ENCODE peak calls at places on chromosomes 5 and 9, in four cellular contexts. One of them, this sample, is unnamed.

GRCh38 chr5:80245986-80246781 is 9.7 kb downstream of the SERINC5 start:
- DNase-seq in activated CD8-positive, alpha-beta memory T cell treated with anti-CD3 and anti-CD28 coated beads for 24 hours: no peak
- DNase-seq in transverse colon: no peak
- DNase-seq in NAMALWA: no peak
- DNase-seq in this sample: peak

GRCh38 chr5:72256536-72256935 is 63.5 kb downstream of the MRPS27 start:
- DNase-seq in activated CD8-positive, alpha-beta memory T cell treated with anti-CD3 and anti-CD28 coated beads for 24 hours: no peak
- DNase-seq in transverse colon: no peak
- DNase-seq in NAMALWA: no peak
- DNase-seq in this sample: no peak

GRCh38 chr5:146751781-146752401 is 126.7 kb downstream of the PPP2R2B start:
- DNase-seq in activated CD8-positive, alpha-beta memory T cell treated with anti-CD3 and anti-CD28 coated beads for 24 hours: peak
- DNase-seq in transverse colon: peak
- DNase-seq in NAMALWA: no peak
- DNase-seq in this sample: peak

GRCh38 chr5:121744577-121744976 is 107.1 kb upstream of the FTMT start:
- DNase-seq in activated CD8-positive, alpha-beta memory T cell treated with anti-CD3 and anti-CD28 coated beads for 24 hours: no peak
- DNase-seq in transverse colon: no peak
- DNase-seq in NAMALWA: no peak
- DNase-seq in this sample: no peak

GRCh38 chr9:111961575-111961974 is 65.0 kb downstream of the UGCG start:
- DNase-seq in activated CD8-positive, alpha-beta memory T cell treated with anti-CD3 and anti-CD28 coated beads for 24 hours: no peak
- DNase-seq in transverse colon: no peak
- DNase-seq in NAMALWA: peak
- DNase-seq in this sample: no peak

GRCh38 chr9:928363-929042 is 48.0 kb upstream of the DMRT3 start:
- DNase-seq in activated CD8-positive, alpha-beta memory T cell treated with anti-CD3 and anti-CD28 coated beads for 24 hours: no peak
- DNase-seq in transverse colon: peak
- DNase-seq in NAMALWA: peak
- DNase-seq in this sample: peak

GRCh38 chr9:70285246-70285645 is 26.5 kb downstream of the SMC5 start:
- DNase-seq in activated CD8-positive, alpha-beta memory T cell treated with anti-CD3 and anti-CD28 coated beads for 24 hours: no peak
- DNase-seq in transverse colon: no peak
- DNase-seq in NAMALWA: no peak
- DNase-seq in this sample: no peak

GRCh38 chr9:120387257-120387999 is 192.5 kb downstream of the CDK5RAP2 start:
- DNase-seq in activated CD8-positive, alpha-beta memory T cell treated with anti-CD3 and anti-CD28 coated beads for 24 hours: no peak
- DNase-seq in transverse colon: no peak
- DNase-seq in NAMALWA: no peak
- DNase-seq in this sample: no peak

GRCh38 chr5:71471193-71471592 is 15.7 kb downstream of the BDP1 start:
- DNase-seq in activated CD8-positive, alpha-beta memory T cell treated with anti-CD3 and anti-CD28 coated beads for 24 hours: no peak
- DNase-seq in transverse colon: no peak
- DNase-seq in NAMALWA: no peak
- DNase-seq in this sample: no peak

GRCh38 chr5:64834037-64834436 is 65.3 kb downstream of the CWC27 start:
- DNase-seq in activated CD8-positive, alpha-beta memory T cell treated with anti-CD3 and anti-CD28 coated beads for 24 hours: no peak
- DNase-seq in transverse colon: no peak
- DNase-seq in NAMALWA: no peak
- DNase-seq in this sample: no peak

GRCh38 chr5:6758201-6758600 is 45.0 kb downstream of the TENT4A start:
- DNase-seq in activated CD8-positive, alpha-beta memory T cell treated with anti-CD3 and anti-CD28 coated beads for 24 hours: no peak
- DNase-seq in transverse colon: no peak
- DNase-seq in NAMALWA: no peak
- DNase-seq in this sample: no peak

GRCh38 chr9:76379494-76379893 is 14.7 kb downstream of the RFK start:
- DNase-seq in activated CD8-positive, alpha-beta memory T cell treated with anti-CD3 and anti-CD28 coated beads for 24 hours: no peak
- DNase-seq in transverse colon: no peak
- DNase-seq in NAMALWA: no peak
- DNase-seq in this sample: no peak

GRCh38 chr5:167644619-167645018 is 646.8 kb upstream of the WWC1 start:
- DNase-seq in activated CD8-positive, alpha-beta memory T cell treated with anti-CD3 and anti-CD28 coated beads for 24 hours: no peak
- DNase-seq in transverse colon: no peak
- DNase-seq in NAMALWA: no peak
- DNase-seq in this sample: no peak

GRCh38 chr5:57939335-57939734 is 456.7 kb upstream of the ACTBL2 start:
- DNase-seq in activated CD8-positive, alpha-beta memory T cell treated with anti-CD3 and anti-CD28 coated beads for 24 hours: no peak
- DNase-seq in transverse colon: no peak
- DNase-seq in NAMALWA: no peak
- DNase-seq in this sample: no peak

GRCh38 chr9:135980926-135981630 is 19.9 kb upstream of the UBAC1 start:
- DNase-seq in activated CD8-positive, alpha-beta memory T cell treated with anti-CD3 and anti-CD28 coated beads for 24 hours: no peak
- DNase-seq in transverse colon: no peak
- DNase-seq in NAMALWA: no peak
- DNase-seq in this sample: no peak

GRCh38 chr5:121031487-121031886 is 567.4 kb downstream of the PRR16 start:
- DNase-seq in activated CD8-positive, alpha-beta memory T cell treated with anti-CD3 and anti-CD28 coated beads for 24 hours: no peak
- DNase-seq in transverse colon: no peak
- DNase-seq in NAMALWA: no peak
- DNase-seq in this sample: no peak

GRCh38 chr9:4167728-4168127 is 132.1 kb downstream of the GLIS3 start:
- DNase-seq in activated CD8-positive, alpha-beta memory T cell treated with anti-CD3 and anti-CD28 coated beads for 24 hours: no peak
- DNase-seq in transverse colon: no peak
- DNase-seq in NAMALWA: no peak
- DNase-seq in this sample: no peak

GRCh38 chr5:80920333-80920732 is 39.8 kb upstream of the RASGRF2 start:
- DNase-seq in activated CD8-positive, alpha-beta memory T cell treated with anti-CD3 and anti-CD28 coated beads for 24 hours: no peak
- DNase-seq in transverse colon: no peak
- DNase-seq in NAMALWA: no peak
- DNase-seq in this sample: no peak

GRCh38 chr5:7638456-7638855 is 212.5 kb downstream of the CFAP90 start:
- DNase-seq in activated CD8-positive, alpha-beta memory T cell treated with anti-CD3 and anti-CD28 coated beads for 24 hours: no peak
- DNase-seq in transverse colon: no peak
- DNase-seq in NAMALWA: no peak
- DNase-seq in this sample: no peak